ENCODE peak calls at places on chromosome 11, in seven cellular contexts. P is HS-27A; K is activated CD4-positive, CD25-positive, alpha-beta regulatory T cell; M is EH; L is stimulated activated CD4-positive, alpha-beta T cell treated with anti-CD3 and anti-CD28 coated beads, Interleukin-2, amount 100 ng/mL, for 4 hours; B is GM23248; A is GDM1. N is an unnamed sample.
A peak's percentile ranks its signal among the peaks of the same experiment; 100 is the strongest.

GRCh38 chr11:125532668-125533067 is 36.6 kb upstream of the FEZ1 start:
- DNase-seq in P (no peak), B (no peak), M (no peak), A (no peak), K (no peak), L (no peak), N (no peak)

GRCh38 chr11:10298342-10298741 is 4.3 kb upstream of the SBF2 start:
- DNase-seq in K (no peak), A (peak; percentile 35), M (peak; percentile 89), P (peak; percentile 54), B (peak; percentile 79), L (no peak), N (peak; percentile 89)

GRCh38 chr11:83147895-83148294 is 9.0 kb upstream of the PCF11 start:
- DNase-seq in A (no peak), L (no peak), P (no peak), K (no peak), M (no peak), B (peak; percentile 54), N (no peak)

GRCh38 chr11:102204174-102204573 is 93.9 kb downstream of the YAP1 start:
- DNase-seq in A (no peak), P (no peak), M (peak; percentile 19), K (no peak), B (peak; percentile 60), L (no peak), N (no peak)

GRCh38 chr11:70467196-70468085 is 69.1 kb downstream of the CTTN start:
- DNase-seq in A (no peak), K (no peak), L (no peak), M (peak; percentile 50), P (peak; percentile 20), B (peak; percentile 67), N (peak; percentile 54)

GRCh38 chr11:118907051-118907748 is 18.5 kb downstream of the BCL9L start:
- DNase-seq in P (no peak), B (peak; percentile 84), M (peak; percentile 76), A (peak; percentile 63), K (peak; percentile 83), L (peak; percentile 76), N (peak; percentile 70)

GRCh38 chr11:313787-314547 is at the start of gene IFITM1:
- DNase-seq in K (no peak), L (no peak), B (peak; percentile 85), P (no peak), A (peak; percentile 82), M (peak; percentile 92), N (no peak)

GRCh38 chr11:9158898-9159391 is 67.5 kb upstream of the SCUBE2 start:
- DNase-seq in B (peak; percentile 90), P (no peak), A (no peak), K (no peak), L (no peak), M (peak; percentile 69), N (no peak)

GRCh38 chr11:122659676-122660571 is 4.4 kb downstream of the UBASH3B start:
- DNase-seq in L (no peak), B (no peak), A (peak; percentile 19), P (no peak), K (no peak), M (peak; percentile 30), N (no peak)

GRCh38 chr11:122649133-122649532 is 6.4 kb upstream of the UBASH3B start:
- DNase-seq in K (no peak), B (peak; percentile 89), M (no peak), A (no peak), L (no peak), P (no peak), N (no peak)

GRCh38 chr11:12019337-12019736 is 10.9 kb upstream of the DKK3 start:
- DNase-seq in A (no peak), L (no peak), M (peak; percentile 36), B (peak; percentile 61), P (no peak), K (no peak), N (no peak)

GRCh38 chr11:24781288-24781687 is 284.4 kb downstream of the LUZP2 start:
- DNase-seq in B (no peak), L (no peak), M (no peak), P (no peak), A (no peak), K (no peak), N (no peak)

GRCh38 chr11:92941676-92942571 is 27.5 kb upstream of the MTNR1B start:
- DNase-seq in M (peak; percentile 67), K (no peak), B (peak; percentile 63), A (peak; percentile 6), L (no peak), P (no peak), N (peak; percentile 30)

GRCh38 chr11:34600339-34601084 is 20.4 kb upstream of the EHF start:
- DNase-seq in P (no peak), M (peak; percentile 7), A (no peak), B (no peak), K (no peak), L (no peak), N (peak; percentile 9)

GRCh38 chr11:3155691-3156258 is 9.3 kb downstream of the OSBPL5 start:
- DNase-seq in B (peak; percentile 84), K (no peak), M (peak; percentile 81), L (no peak), A (no peak), P (no peak), N (no peak)

GRCh38 chr11:111441443-111441842 is 62.4 kb upstream of the POU2AF1 start:
- DNase-seq in L (no peak), B (peak; percentile 70), M (peak; percentile 95), A (no peak), P (no peak), K (no peak), N (no peak)

GRCh38 chr11:12838463-12839120 is 164.4 kb downstream of the TEAD1 start:
- DNase-seq in K (no peak), L (no peak), P (no peak), M (peak; percentile 37), B (peak; percentile 77), A (no peak), N (no peak)

GRCh38 chr11:12692238-12693074 is 18.2 kb downstream of the TEAD1 start:
- DNase-seq in L (no peak), P (no peak), M (peak; percentile 95), K (no peak), B (peak; percentile 92), A (no peak), N (peak; percentile 89)

GRCh38 chr11:71485063-71485399 is 32.0 kb downstream of the NADSYN1 start:
- DNase-seq in B (no peak), K (no peak), L (no peak), P (no peak), A (no peak), M (no peak), N (no peak)

GRCh38 chr11:69921429-69922014 is 102.3 kb upstream of the FGF3 start:
- DNase-seq in B (no peak), L (no peak), A (no peak), P (no peak), K (no peak), M (no peak), N (no peak)

GRCh38 chr11:76615950-76616349 is 54.6 kb downstream of the LRRC32 start:
- DNase-seq in K (no peak), P (no peak), A (no peak), L (no peak), B (peak; percentile 57), M (peak; percentile 55), N (no peak)

GRCh38 chr11:61349916-61350315 is 11.8 kb downstream of the CYB561A3 start:
- DNase-seq in P (no peak), K (no peak), L (no peak), B (no peak), M (no peak), A (no peak), N (no peak)

N was measured in ACHN.